ENCODE peak calls at places on chromosomes 6 and 20, in five cellular contexts. D is kidney, X is neural progenitor cell, P is SK-N-SH, N is SJSA1. B is an unnamed sample.

GRCh38 chr6:35140991-35141720 is at the start of gene TCP11:
- DNase-seq in D (peak), X (no peak), P (peak), N (no peak), B (no peak)

GRCh38 chr6:9487128-9487527 is 927.7 kb downstream of the TFAP2A start:
- DNase-seq in D (no peak), X (no peak), P (no peak), N (no peak), B (no peak)

GRCh38 chr20:6006603-6006949 is 47.3 kb downstream of the LRRN4 start:
- DNase-seq in D (no peak), X (no peak), P (no peak), N (no peak), B (no peak)

GRCh38 chr20:41249781-41250281 is 67.7 kb downstream of the ZHX3 start:
- DNase-seq in D (peak), X (peak), P (peak), N (no peak), B (no peak)

GRCh38 chr6:75907444-75907843 is 158.4 kb downstream of the MYO6 start:
- DNase-seq in D (no peak), X (no peak), P (no peak), N (no peak), B (no peak)

GRCh38 chr20:54726687-54727086 is 251.3 kb downstream of the DOK5 start:
- DNase-seq in D (no peak), X (no peak), P (no peak), N (no peak), B (no peak)

GRCh38 chr6:166413491-166413951 is 30.8 kb upstream of the MPC1 start:
- DNase-seq in D (peak), X (no peak), P (no peak), N (no peak), B (no peak)

GRCh38 chr6:166192136-166192535 is 24.5 kb upstream of the TBXT start:
- DNase-seq in D (no peak), X (no peak), P (no peak), N (no peak), B (no peak)

GRCh38 chr6:42704251-42704936 is 18.0 kb downstream of the PRPH2 start:
- DNase-seq in D (peak), X (no peak), P (no peak), N (no peak), B (no peak)

GRCh38 chr6:19052219-19052618 is 665.1 kb downstream of the RNF144B start:
- DNase-seq in D (no peak), X (no peak), P (no peak), N (no peak), B (no peak)

GRCh38 chr6:110217255-110217654 is 37.0 kb downstream of the CDC40 start:
- DNase-seq in D (no peak), X (no peak), P (no peak), N (no peak), B (peak)

GRCh38 chr6:163417595-163417994 is 3.1 kb downstream of the QKI start:
- DNase-seq in D (no peak), X (no peak), P (no peak), N (no peak), B (no peak)
- H3K27ac ChIP-seq in D (peak), X (no peak), P (peak), N (peak), B (no peak)

GRCh38 chr6:157268396-157268795 is 54.9 kb downstream of the TMEM242 start:
- DNase-seq in D (no peak), X (no peak), P (no peak), N (no peak), B (no peak)
- H3K27ac ChIP-seq in D (peak), X (no peak), P (no peak), N (no peak), B (no peak)

GRCh38 chr6:24945046-24945445 is 9.3 kb upstream of the RIPOR2 start:
- DNase-seq in D (no peak), X (no peak), P (no peak), N (no peak), B (no peak)

GRCh38 chr6:24935753-24936152 is at the start of gene RIPOR2:
- DNase-seq in D (no peak), X (peak), P (no peak), N (no peak), B (no peak)

GRCh38 chr6:24936641-24937317 is 1.0 kb upstream of the RIPOR2 start:
- DNase-seq in D (no peak), X (no peak), P (no peak), N (no peak), B (no peak)

GRCh38 chr6:24943774-24944173 is 8.0 kb upstream of the RIPOR2 start:
- DNase-seq in D (no peak), X (peak), P (no peak), N (no peak), B (no peak)

DNA sequence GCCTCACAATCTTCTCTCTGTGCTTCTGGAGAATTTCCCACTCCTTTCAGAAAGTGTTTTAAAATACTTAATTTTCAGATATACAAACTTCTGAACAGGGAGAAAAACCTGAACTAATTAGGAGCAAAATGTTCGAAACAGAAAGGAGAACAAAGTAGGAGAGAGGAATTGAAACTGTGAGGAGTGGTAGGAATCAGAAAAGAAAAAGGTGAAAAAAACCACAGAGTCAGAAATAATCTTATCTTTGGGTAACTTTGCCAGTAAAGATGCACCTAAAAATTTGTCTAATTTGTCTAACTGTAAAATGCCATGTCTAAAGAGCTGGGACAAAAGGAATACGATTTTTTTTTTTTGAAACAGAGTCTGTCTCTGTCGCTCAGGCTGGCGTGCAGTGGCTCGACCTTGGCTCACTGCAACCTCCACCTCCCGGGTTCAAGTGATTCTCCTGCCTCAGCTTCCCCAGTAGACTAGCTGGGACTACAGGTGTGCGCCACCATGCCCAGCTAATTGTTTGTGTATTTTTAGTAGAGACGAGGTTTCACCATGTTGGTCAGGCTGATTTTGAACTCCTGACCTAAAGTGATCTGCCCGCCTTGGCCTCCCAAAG is 4.7 kb upstream of the RIPOR2 start:
- DNase-seq in D (no peak), X (no peak), P (no peak), N (no peak), B (no peak)
- H3K27ac ChIP-seq in D (no peak), X (no peak), P (no peak), N (no peak), B (no peak)

DNA sequence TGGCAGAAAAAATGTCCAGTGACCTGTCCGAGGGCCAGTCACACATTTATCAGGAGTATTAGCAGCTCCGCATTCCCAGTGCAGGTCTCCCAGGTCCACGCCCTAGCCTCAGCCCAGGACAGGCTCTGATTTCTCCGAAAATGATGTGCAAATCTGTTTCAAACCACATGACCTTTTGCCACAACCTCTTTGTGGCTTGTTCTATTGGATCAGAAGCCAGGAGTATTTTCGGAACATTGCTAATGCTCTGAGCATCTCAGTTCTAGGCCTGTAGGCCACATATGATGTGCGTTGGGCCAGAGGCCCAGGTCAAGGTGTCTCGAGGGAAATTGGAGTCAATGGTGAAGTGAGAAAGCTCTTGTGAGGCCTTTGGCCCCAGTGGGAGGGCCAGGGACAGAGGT is 40.4 kb downstream of the SNX5 start:
- DNase-seq in D (no peak), X (no peak), P (no peak), N (no peak), B (no peak)
- H3K27ac ChIP-seq in D (no peak), X (no peak), P (no peak), N (no peak), B (no peak)